ENCODE peak calls at places on chromosomes 11 and 22, in six cellular contexts. L is heart left ventricle, N is tibial nerve, S is ovary, U is adrenal gland, F is Peyer's patch. O is an unnamed sample.

GRCh38 chr22:27450448-27450847 is 351.1 kb downstream of the MN1 start:
- DNase-seq in S (no peak), F (no peak), N (no peak), U (no peak), L (no peak), O (no peak)

GRCh38 chr22:22814666-22815396 is 72.8 kb upstream of the IGLL5 start:
- DNase-seq in S (no peak), L (no peak), N (no peak), F (no peak), U (no peak), O (no peak)

GRCh38 chr22:30572840-30573593 is 1.4 kb downstream of the GAL3ST1 start:
- DNase-seq in N (no peak), F (peak), U (no peak), L (no peak), S (no peak), O (no peak)

GRCh38 chr22:27531782-27532530 is 269.6 kb downstream of the MN1 start:
- DNase-seq in S (no peak), N (no peak), U (no peak), L (no peak), F (no peak), O (no peak)

GRCh38 chr22:35399114-35399677 is 744 bp upstream of the MCM5 start:
- DNase-seq in L (no peak), S (peak), U (no peak), N (no peak), F (no peak), O (no peak)

GRCh38 chr11:114447892-114448291 is 8.6 kb downstream of the REXO2 start:
- DNase-seq in S (no peak), F (no peak), L (no peak), U (no peak), N (no peak), O (no peak)

GRCh38 chr22:21098099-21098671 is 52.4 kb downstream of the LRRC74B start:
- DNase-seq in N (no peak), F (no peak), S (no peak), U (no peak), L (no peak), O (no peak)

GRCh38 chr11:14821031-14821430 is 71.0 kb downstream of the CYP2R1 start:
- DNase-seq in U (no peak), F (no peak), L (no peak), S (no peak), N (no peak), O (no peak)

GRCh38 chr11:29490951-29491350 is 525.9 kb downstream of the KCNA4 start:
- DNase-seq in F (no peak), N (no peak), U (no peak), S (no peak), L (no peak), O (no peak)

GRCh38 chr22:37696657-37697539 is at the start of gene TRIOBP:
- DNase-seq in U (peak), S (peak), F (peak), N (peak), L (peak), O (peak)

GRCh38 chr22:38262051-38262795 is 10.6 kb downstream of the TMEM184B start:
- DNase-seq in L (peak), S (no peak), N (no peak), U (no peak), F (peak), O (peak)

GRCh38 chr11:72609045-72609444 is 65.2 kb downstream of the PDE2A start:
- DNase-seq in S (no peak), N (no peak), U (no peak), L (no peak), F (no peak), O (no peak)

GRCh38 chr11:15266999-15267398 is 152.3 kb downstream of the INSC start:
- DNase-seq in U (no peak), F (no peak), S (no peak), L (no peak), N (no peak), O (no peak)

GRCh38 chr22:40137132-40137531 is 40.6 kb upstream of the TNRC6B start:
- DNase-seq in N (no peak), L (no peak), F (no peak), U (no peak), S (no peak), O (no peak)

GRCh38 chr22:45475063-45475747 is 27.5 kb upstream of the FBLN1 start:
- DNase-seq in F (no peak), S (no peak), L (no peak), U (no peak), N (no peak), O (no peak)

GRCh38 chr11:73585834-73586575 is 11.9 kb downstream of the FAM168A start:
- DNase-seq in N (no peak), F (no peak), L (no peak), S (no peak), U (no peak), O (no peak)

GRCh38 chr11:119671048-119671447 is 58.0 kb downstream of the NECTIN1 start:
- DNase-seq in L (peak), S (peak), F (peak), U (peak), N (peak), O (no peak)

GRCh38 chr11:99739464-99740089 is 718.8 kb downstream of the CNTN5 start:
- DNase-seq in F (no peak), N (peak), L (no peak), U (no peak), S (no peak), O (no peak)

GRCh38 chr11:72439455-72439854 is 5.1 kb upstream of the CLPB start:
- DNase-seq in F (no peak), L (no peak), S (no peak), U (no peak), N (peak), O (no peak)

GRCh38 chr22:43228330-43228729 is 41.4 kb upstream of the TTLL12 start:
- DNase-seq in L (no peak), N (no peak), U (no peak), F (no peak), S (no peak), O (no peak)

GRCh38 chr11:92698742-92699141 is 270.7 kb upstream of the MTNR1B start:
- DNase-seq in S (no peak), L (no peak), U (no peak), F (no peak), N (no peak), O (no peak)

GRCh38 chr22:40326905-40327735 is 19.2 kb upstream of the ADSL start:
- DNase-seq in U (no peak), N (no peak), L (no peak), F (no peak), S (no peak), O (peak)

GRCh38 chr22:24585927-24586546 is 6.8 kb downstream of the LRRC75B start:
- DNase-seq in S (no peak), F (no peak), L (no peak), U (no peak), N (no peak), O (no peak)

GRCh38 chr11:31887180-31887579 is 76.1 kb upstream of the PAX6 start:
- DNase-seq in S (no peak), U (no peak), N (no peak), F (no peak), L (no peak), O (no peak)

GRCh38 chr11:62169448-62169847 is 20.6 kb upstream of the SCGB1D1 start:
- DNase-seq in F (no peak), S (no peak), N (no peak), L (no peak), U (no peak), O (no peak)

GRCh38 chr11:70531281-70532065 is 133.1 kb downstream of the CTTN start:
- DNase-seq in S (no peak), F (no peak), N (no peak), L (peak), U (no peak), O (no peak)

GRCh38 chr11:9203715-9204311 is 61.3 kb downstream of the DENND5A start:
- DNase-seq in F (no peak), N (no peak), L (no peak), U (no peak), S (no peak), O (no peak)

GRCh38 chr22:42408815-42409529 is 23.2 kb downstream of the NFAM1 start:
- DNase-seq in S (no peak), L (no peak), N (no peak), F (no peak), U (no peak), O (no peak)

GRCh38 chr22:44743804-44744211 is 8.6 kb upstream of the ARHGAP8 start:
- DNase-seq in L (no peak), F (no peak), U (no peak), S (no peak), N (no peak), O (no peak)

GRCh38 chr22:46738961-46739870 is 1.2 kb upstream of the CERK start:
- DNase-seq in L (peak), F (peak), N (no peak), U (no peak), S (peak), O (peak)
- TF ChIP-seq CTCF in L (no peak), F (peak), N (no peak), U (no peak), S (no peak), O (peak)

GRCh38 chr11:64181506-64182411 is 4.2 kb upstream of the STIP1 start:
- DNase-seq in U (peak), F (peak), L (peak), N (peak), S (peak), O (peak)
- TF ChIP-seq POLR2A in U (peak), F (peak), L (peak), N (peak), S (peak), O (peak)

GRCh38 chr11:110526323-110526722 is 96.6 kb downstream of the FDX1 start:
- DNase-seq in U (no peak), S (no peak), L (no peak), N (no peak), F (no peak), O (no peak)

GRCh38 chr11:110527146-110527545 is 97.4 kb downstream of the FDX1 start:
- DNase-seq in U (no peak), F (no peak), S (no peak), N (no peak), L (no peak), O (no peak)

GRCh38 chr11:110525883-110526282 is 96.1 kb downstream of the FDX1 start:
- DNase-seq in F (no peak), U (no peak), N (peak), S (no peak), L (no peak), O (no peak)

GRCh38 chr11:110531056-110531756 is 101.5 kb downstream of the FDX1 start:
- DNase-seq in F (no peak), N (peak), L (no peak), S (peak), U (peak), O (no peak)

DNA sequence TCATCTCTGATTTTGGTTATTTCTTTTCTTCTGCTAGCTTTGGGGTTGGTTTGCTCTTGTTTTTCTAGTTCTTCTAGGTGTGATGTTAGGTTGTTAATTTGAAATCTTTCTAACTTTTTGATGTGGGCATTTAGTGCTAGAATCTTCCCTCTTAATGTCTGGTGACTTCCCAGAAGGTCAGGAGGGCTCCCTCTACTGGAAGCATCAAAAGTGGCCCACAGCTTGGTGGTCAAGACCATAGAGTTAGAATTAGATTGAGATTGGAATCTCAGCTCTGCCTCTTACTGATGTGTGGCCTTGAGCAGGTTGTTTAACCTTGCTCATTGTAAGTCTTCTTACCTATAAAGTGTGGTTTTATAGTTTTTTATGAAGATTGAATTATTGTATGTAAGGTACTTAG is 99.3 kb downstream of the FDX1 start:
- DNase-seq in U (no peak), F (no peak), N (no peak), L (no peak), S (no peak), O (no peak)
- TF ChIP-seq CTCF in U (no peak), F (no peak), N (no peak), L (peak), S (no peak), O (no peak)

DNA sequence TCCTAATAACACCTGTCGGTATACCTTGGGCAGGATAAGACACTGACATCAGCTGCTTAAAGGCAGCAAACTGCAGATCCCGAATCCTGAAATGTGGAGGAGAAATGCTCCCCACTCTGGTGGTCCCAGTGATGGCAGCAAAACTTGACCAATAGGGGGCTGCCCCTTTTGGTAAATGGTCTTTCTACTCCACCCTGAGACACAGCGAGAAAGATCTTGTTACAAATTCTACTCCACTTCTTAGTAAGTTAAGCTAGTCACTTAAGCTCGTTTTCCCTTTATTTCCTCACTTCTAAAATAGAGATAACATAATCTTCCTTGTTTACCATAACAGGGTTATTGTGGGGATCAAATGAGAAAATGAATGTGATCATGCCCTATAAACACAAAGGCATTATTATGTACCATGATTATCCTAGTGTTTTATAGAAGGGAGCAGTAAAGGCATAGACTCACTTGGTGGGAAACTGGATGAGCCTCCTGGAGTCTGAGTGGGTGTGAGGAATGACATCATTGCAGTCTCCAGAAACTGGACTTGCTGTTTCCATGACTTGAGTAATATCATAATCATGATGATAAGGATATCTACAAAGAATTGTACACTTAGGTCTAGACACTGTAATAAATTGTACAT is 50.9 kb downstream of the ENDOD1 start:
- DNase-seq in N (no peak), F (no peak), S (no peak), L (no peak), U (no peak), O (no peak)
- TF ChIP-seq POLR2A in N (no peak), F (no peak), S (no peak), L (no peak), U (no peak), O (no peak)

DNA sequence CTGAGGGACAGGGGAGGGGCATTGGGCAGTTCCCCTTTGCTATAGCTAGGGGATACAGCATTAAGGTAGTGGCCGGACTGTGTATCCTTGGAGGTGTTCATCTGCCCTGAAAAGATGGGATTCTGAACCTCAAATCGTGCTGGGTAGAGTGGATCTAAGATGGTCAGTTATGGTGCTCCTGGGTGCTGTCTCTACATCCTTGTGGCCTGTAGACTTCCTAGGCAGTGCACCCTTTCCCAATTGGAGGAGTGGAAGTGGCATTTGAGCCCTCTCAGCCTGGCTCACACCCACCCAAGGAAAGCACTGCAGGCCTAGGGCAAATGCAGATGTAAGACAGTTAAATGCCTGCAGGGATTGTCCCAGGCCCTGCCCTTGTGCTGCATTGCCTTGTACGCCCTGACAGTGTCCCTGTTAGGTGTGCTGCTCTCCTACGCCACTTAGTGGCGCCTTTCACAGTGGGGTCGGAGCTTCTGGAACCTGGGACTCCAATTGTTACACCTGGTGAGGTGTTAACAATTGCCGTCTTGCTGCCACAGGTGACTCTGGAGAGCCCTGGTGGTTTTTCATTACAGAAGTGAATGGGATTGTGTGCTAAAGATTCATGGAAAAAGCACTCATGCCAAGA is 35.0 kb downstream of the PPFIBP2 start:
- DNase-seq in L (no peak), U (no peak), F (peak), S (no peak), N (no peak), O (no peak)
- TF ChIP-seq CTCF in L (peak), U (no peak), F (peak), S (no peak), N (no peak), O (no peak)

GRCh38 chr11:35165416-35166368 is 26.7 kb downstream of the CD44 start:
- DNase-seq in U (no peak), F (peak), S (no peak), L (no peak), N (peak), O (no peak)
- TF ChIP-seq POLR2A in U (no peak), F (no peak), S (no peak), L (no peak), N (no peak), O (no peak)

GRCh38 chr11:11798586-11799438 is 43.0 kb upstream of the USP47 start:
- DNase-seq in S (peak), U (peak), N (peak), L (peak), F (peak), O (peak)
- TF ChIP-seq CTCF in S (peak), U (peak), N (peak), L (peak), F (peak), O (peak)

GRCh38 chr11:75525433-75526191 is at the start of gene GDPD5:
- DNase-seq in U (peak), L (peak), F (peak), S (peak), N (peak), O (peak)
- TF ChIP-seq POLR2A in U (no peak), L (peak), F (peak), S (no peak), N (peak), O (peak)